ENCODE peak calls at places on chromosomes 11 and 22, in nine cellular contexts. A, T, D, Q, N, M, O, K and J are unnamed samples.

GRCh38 chr22:23305321-23305910 is 125.1 kb downstream of the BCR start:
- DNase-seq in Q (no peak), M (peak), O (peak), N (no peak), K (no peak), D (no peak), A (peak), T (peak), J (peak)

GRCh38 chr11:130523609-130524008 is 75.2 kb downstream of the ADAMTS15 start:
- DNase-seq in M (peak), O (no peak), N (peak), A (no peak), T (peak), K (no peak), Q (peak), D (no peak), J (peak)

GRCh38 chr11:130831506-130832385 is 84.5 kb downstream of the SNX19 start:
- DNase-seq in K (no peak), M (no peak), T (peak), D (no peak), A (peak), O (no peak), N (no peak), Q (no peak), J (peak)

GRCh38 chr22:38317995-38318715 is 922 bp upstream of the CSNK1E start:
- DNase-seq in T (peak), M (peak), O (peak), D (peak), Q (peak), A (no peak), N (peak), K (peak), J (peak)

GRCh38 chr11:77038825-77039326 is 4.7 kb downstream of the B3GNT6 start:
- DNase-seq in A (no peak), M (no peak), O (peak), N (no peak), D (no peak), K (no peak), Q (no peak), T (peak), J (no peak)

GRCh38 chr22:42990131-42990838 is 24.7 kb downstream of the PACSIN2 start:
- DNase-seq in A (no peak), K (peak), Q (no peak), T (peak), M (peak), O (peak), D (peak), N (no peak), J (peak)

GRCh38 chr11:1557904-1558831 is 13.9 kb downstream of the DUSP8 start:
- DNase-seq in N (peak), A (no peak), O (peak), Q (no peak), D (peak), K (no peak), M (peak), T (peak), J (peak)

GRCh38 chr11:62242021-62242420 is at the start of gene SCGB1D2:
- DNase-seq in T (peak), Q (no peak), D (no peak), A (peak), O (peak), M (no peak), N (peak), K (no peak), J (no peak)

DNA sequence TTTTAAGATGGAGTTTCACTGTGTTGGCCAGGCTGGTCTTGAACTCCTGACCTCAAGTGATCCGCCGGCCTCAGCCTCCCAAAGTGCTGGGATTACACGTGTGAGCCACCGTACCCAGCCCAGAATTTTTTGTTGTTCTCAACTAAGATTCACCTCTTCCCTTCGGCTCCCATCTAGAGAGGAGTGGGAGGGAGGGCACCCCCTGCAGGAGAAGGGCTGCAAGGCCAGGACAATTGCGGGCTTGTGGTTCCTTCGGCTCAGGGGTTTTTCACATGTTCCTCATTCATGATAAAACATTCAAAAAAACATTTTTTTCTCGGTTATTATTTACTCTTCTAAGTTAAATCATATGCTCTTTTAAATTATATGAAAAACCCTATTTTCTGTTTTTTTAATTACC is 201.1 kb upstream of the LRRC4C start:
- DNase-seq in O (no peak), N (no peak), Q (no peak), A (no peak), K (peak), T (peak), D (no peak), M (no peak), J (no peak)
- H3K4me3 ChIP-seq in O (no peak), N (no peak), Q (no peak), A (no peak), K (no peak), T (peak), D (no peak), M (no peak), J (no peak)

GRCh38 chr22:30636226-30637077 is 871 bp downstream of the SLC35E4 start:
- DNase-seq in O (peak), T (peak), Q (no peak), M (peak), A (peak), D (no peak), K (no peak), N (peak), J (peak)
- TF ChIP-seq CTCF in O (no peak), T (no peak), Q (no peak), M (no peak), A (no peak), D (no peak), K (no peak), N (peak), J (no peak)

GRCh38 chr22:46730568-46731245 is 7.3 kb downstream of the CERK start:
- DNase-seq in K (no peak), D (no peak), N (no peak), A (no peak), T (no peak), M (no peak), Q (no peak), O (no peak), J (no peak)
- H3K4me3 ChIP-seq in K (no peak), D (no peak), N (no peak), A (no peak), T (no peak), M (no peak), Q (no peak), O (no peak), J (no peak)

GRCh38 chr11:33161120-33162005 is at the start of gene CSTF3:
- DNase-seq in N (peak), A (peak), O (peak), M (peak), K (peak), D (peak), Q (peak), T (peak), J (peak)
- TF ChIP-seq CTCF in N (peak), A (peak), O (peak), M (peak), K (peak), D (peak), Q (peak), T (no peak), J (peak)

GRCh38 chr11:114479331-114479730 is 40.1 kb downstream of the REXO2 start:
- DNase-seq in N (no peak), D (no peak), M (no peak), A (no peak), T (no peak), O (no peak), K (no peak), Q (no peak), J (no peak)
- H3K4me3 ChIP-seq in N (no peak), D (no peak), M (no peak), A (no peak), T (no peak), O (no peak), K (no peak), Q (no peak), J (no peak)

GRCh38 chr11:110478410-110478809 is 48.7 kb downstream of the FDX1 start:
- DNase-seq in A (no peak), M (no peak), Q (no peak), N (no peak), O (peak), K (peak), T (no peak), D (no peak), J (no peak)
- TF ChIP-seq CTCF in A (no peak), M (peak), Q (no peak), N (no peak), O (peak), K (peak), T (peak), D (no peak), J (peak)